ENCODE peak calls at places on chromosomes 12 and 14, in eight cellular contexts. Q is AG04450; J is dorsolateral prefrontal cortex; F is esophagus muscularis mucosa; D is fibroblast of lung; V is CD4-positive, alpha-beta T cell; U is left ventricle myocardium inferior; L is CD8-positive, alpha-beta T cell. I is an unnamed sample.

GRCh38 chr12:124848621-124849380 is 14.9 kb downstream of the SCARB1 start:
- DNase-seq in U (no peak), L (no peak), V (no peak), D (no peak), F (no peak), J (peak), Q (no peak), I (no peak)

GRCh38 chr12:127903146-127903545 is 363.8 kb upstream of the TMEM132C start:
- DNase-seq in D (no peak), V (no peak), F (no peak), L (no peak), Q (no peak), U (no peak), J (no peak), I (no peak)

GRCh38 chr12:33156042-33156441 is 259.5 kb upstream of the PKP2 start:
- DNase-seq in V (no peak), F (no peak), L (no peak), Q (no peak), D (no peak), J (no peak), U (no peak), I (no peak)

GRCh38 chr12:54132979-54133378 is 55.8 kb downstream of the SMUG1 start:
- DNase-seq in V (no peak), J (no peak), L (no peak), D (no peak), Q (no peak), U (no peak), F (no peak), I (no peak)

GRCh38 chr14:105192866-105193731 is 12.0 kb upstream of the NUDT14 start:
- DNase-seq in Q (no peak), J (no peak), U (no peak), V (no peak), L (no peak), D (no peak), F (no peak), I (no peak)

GRCh38 chr12:52070243-52070925 is 606 bp downstream of the ATG101 start:
- DNase-seq in V (no peak), D (no peak), J (no peak), Q (no peak), L (no peak), F (no peak), U (no peak), I (no peak)

GRCh38 chr12:130375296-130375695 is 37.6 kb downstream of the PIWIL1 start:
- DNase-seq in L (no peak), D (no peak), F (peak), Q (no peak), V (no peak), J (no peak), U (no peak), I (no peak)

GRCh38 chr12:72491399-72491798 is 219.2 kb downstream of the TRHDE start:
- DNase-seq in D (peak), J (no peak), V (no peak), U (no peak), L (no peak), Q (peak), F (no peak), I (no peak)

GRCh38 chr12:69161835-69162234 is 77.5 kb upstream of the CPSF6 start:
- DNase-seq in D (peak), V (no peak), L (no peak), J (no peak), F (no peak), U (no peak), Q (no peak), I (no peak)

GRCh38 chr12:127509066-127509778 is 757.7 kb upstream of the TMEM132C start:
- DNase-seq in J (no peak), U (no peak), D (peak), V (no peak), F (no peak), Q (peak), L (no peak), I (no peak)

GRCh38 chr14:75559045-75559444 is 19.4 kb upstream of the FLVCR2 start:
- DNase-seq in U (no peak), D (no peak), J (no peak), Q (no peak), V (no peak), L (no peak), F (no peak), I (no peak)

GRCh38 chr12:39287817-39288216 is 155.1 kb downstream of the KIF21A start:
- DNase-seq in V (no peak), L (no peak), F (no peak), J (no peak), U (no peak), Q (no peak), D (no peak), I (no peak)

GRCh38 chr14:91390165-91390778 is 27.3 kb downstream of the CCDC88C start:
- DNase-seq in U (no peak), L (peak), F (no peak), V (no peak), J (no peak), Q (no peak), D (no peak), I (no peak)

GRCh38 chr12:112149596-112149995 is 24.2 kb downstream of the TRAFD1 start:
- DNase-seq in Q (no peak), J (no peak), U (no peak), V (no peak), D (no peak), L (no peak), F (no peak), I (no peak)

GRCh38 chr12:3200779-3201738 is 123.9 kb downstream of the TSPAN9 start:
- DNase-seq in F (no peak), V (no peak), Q (no peak), D (peak), L (no peak), U (no peak), J (no peak), I (no peak)

GRCh38 chr14:91059576-91060471 is 617 bp downstream of the RPS6KA5 start:
- DNase-seq in Q (no peak), F (no peak), L (peak), D (no peak), J (peak), V (peak), U (no peak), I (peak)

GRCh38 chr14:68491793-68492192 is 301.1 kb downstream of the ZFP36L1 start:
- DNase-seq in V (no peak), U (no peak), Q (no peak), J (no peak), L (no peak), F (no peak), D (no peak), I (no peak)

GRCh38 chr14:51004801-51005526 is 60.7 kb upstream of the PYGL start:
- DNase-seq in J (no peak), V (no peak), U (no peak), L (no peak), Q (no peak), F (no peak), D (peak), I (no peak)
- H3K27ac ChIP-seq in J (peak), V (no peak), U (peak), L (no peak), Q (no peak), F (no peak), D (no peak), I (no peak)

DNA sequence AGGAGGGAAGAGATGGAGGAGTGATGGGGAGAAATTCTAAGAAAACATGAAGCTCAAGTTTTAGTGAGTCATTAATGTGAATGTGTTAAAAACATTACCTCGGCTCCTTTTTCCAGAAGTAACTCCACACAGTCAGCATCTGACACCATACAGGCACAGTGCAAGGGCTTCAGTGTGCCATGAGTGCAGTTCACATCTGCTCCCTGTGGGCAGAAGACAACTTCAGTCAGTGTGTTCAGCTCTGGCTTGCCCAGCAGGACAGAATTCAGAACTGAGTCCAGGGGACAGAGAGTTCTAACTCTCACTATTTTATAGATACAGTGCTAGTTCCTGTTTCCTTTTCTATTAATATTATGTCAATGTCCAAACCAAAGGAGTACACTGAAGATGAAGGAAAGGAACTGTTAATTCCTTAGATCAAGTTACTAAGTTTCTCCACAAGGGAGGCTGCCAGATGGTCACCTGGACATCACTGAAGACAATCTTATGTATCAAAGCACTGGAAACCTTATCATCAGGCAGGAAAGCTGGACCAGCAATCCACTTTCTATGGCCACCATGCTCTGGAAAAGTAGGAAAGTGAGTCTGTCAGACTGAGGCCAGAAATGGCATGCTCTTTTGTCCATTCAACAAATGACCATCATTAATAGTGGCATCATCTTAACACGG is 6.1 kb downstream of the ASB8 start:
- DNase-seq in F (no peak), Q (no peak), L (no peak), U (no peak), J (no peak), D (no peak), V (no peak), I (no peak)
- H3K27ac ChIP-seq in F (no peak), Q (no peak), L (no peak), U (peak), J (no peak), D (no peak), V (no peak), I (no peak)

GRCh38 chr14:56334458-56334857 is 216.2 kb downstream of the PELI2 start:
- DNase-seq in V (no peak), U (no peak), J (no peak), Q (no peak), D (peak), L (no peak), F (no peak), I (no peak)
- H3K27ac ChIP-seq in V (no peak), U (no peak), J (no peak), Q (no peak), D (peak), L (no peak), F (no peak), I (no peak)

GRCh38 chr12:109710747-109711595 is 2.7 kb upstream of the FAM222A start:
- DNase-seq in F (no peak), J (no peak), U (no peak), L (no peak), D (peak), V (no peak), Q (no peak), I (no peak)
- H3K27ac ChIP-seq in F (no peak), J (no peak), U (no peak), L (no peak), D (no peak), V (no peak), Q (no peak), I (no peak)

GRCh38 chr14:64405295-64405694 is 17.1 kb downstream of the MTHFD1 start:
- DNase-seq in U (no peak), F (no peak), V (no peak), J (no peak), D (no peak), L (no peak), Q (no peak), I (no peak)

GRCh38 chr14:64394973-64395633 is 7.0 kb downstream of the MTHFD1 start:
- DNase-seq in F (no peak), Q (no peak), D (no peak), V (no peak), J (no peak), L (no peak), U (no peak), I (no peak)

GRCh38 chr14:64401923-64402322 is 13.8 kb downstream of the MTHFD1 start:
- DNase-seq in D (no peak), V (no peak), J (no peak), L (no peak), U (no peak), F (no peak), Q (no peak), I (no peak)

DNA sequence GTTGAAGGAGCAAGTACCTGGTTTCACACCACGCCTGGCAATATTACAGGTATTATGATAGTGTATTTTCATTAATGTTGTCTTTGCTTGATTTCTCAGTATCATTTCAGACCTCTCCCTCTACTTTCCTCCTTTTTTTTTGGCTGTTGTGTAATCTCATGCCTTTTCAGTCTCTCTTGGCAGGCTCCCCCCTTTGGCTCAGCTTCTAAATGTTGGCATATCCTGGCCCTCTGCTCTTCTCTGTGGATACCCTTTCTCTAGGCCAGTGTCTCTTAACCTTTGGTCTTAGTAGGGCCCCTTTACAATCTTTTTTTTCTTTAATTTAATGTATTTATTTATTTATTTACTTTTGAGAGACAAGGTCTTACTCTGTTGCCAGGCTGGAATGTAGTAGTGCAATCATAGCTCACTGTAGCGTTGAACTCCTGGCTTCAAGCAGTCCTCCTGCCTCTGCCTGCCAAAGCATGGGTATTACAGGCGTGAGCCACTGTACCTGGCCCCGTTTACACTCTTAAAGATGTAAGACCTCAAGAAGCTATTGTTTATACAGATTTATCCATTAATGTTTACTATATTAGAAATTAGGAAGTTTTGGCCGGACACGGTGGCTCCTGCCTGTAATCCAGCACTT is 12.8 kb downstream of the MTHFD1 start:
- DNase-seq in L (no peak), J (no peak), F (no peak), Q (no peak), U (no peak), V (no peak), D (no peak), I (no peak)
- H3K27ac ChIP-seq in L (no peak), J (no peak), F (no peak), Q (no peak), U (peak), V (no peak), D (no peak), I (no peak)

GRCh38 chr14:71642715-71643114 is 289.5 kb upstream of the RGS6 start:
- DNase-seq in L (no peak), U (no peak), J (no peak), F (no peak), D (no peak), Q (no peak), V (no peak), I (no peak)
- H3K27ac ChIP-seq in L (no peak), U (no peak), J (no peak), F (no peak), D (no peak), Q (no peak), V (no peak), I (no peak)

I was measured in prostate gland.